ENCODE peak calls at places on chromosome 1, in four cellular contexts. C is stomach, P is mesenchymal stem cell, H is endodermal cell. U is an unnamed sample.

GRCh38 chr1:205939690-205940330 is 3.4 kb downstream of the SLC26A9 start:
- DNase-seq in C (peak; percentile 68), P (no peak), H (peak; percentile 93), U (no peak)

GRCh38 chr1:113226118-113226517 is 153.1 kb downstream of the LRIG2 start:
- DNase-seq in C (no peak), P (no peak), H (no peak), U (no peak)

GRCh38 chr1:179031855-179032513 is 6.3 kb downstream of the FAM20B start:
- DNase-seq in C (no peak), P (peak; percentile 40), H (no peak), U (no peak)

GRCh38 chr1:222171005-222171404 is 376.9 kb downstream of the HHIPL2 start:
- DNase-seq in C (no peak), P (peak; percentile 58), H (peak; percentile 57), U (no peak)

GRCh38 chr1:57281324-57281723 is 142.5 kb downstream of the DAB1 start:
- DNase-seq in C (no peak), P (no peak), H (no peak), U (no peak)

GRCh38 chr1:243503155-243503554 is 247.3 kb downstream of the SDCCAG8 start:
- DNase-seq in C (no peak), P (no peak), H (no peak), U (no peak)

GRCh38 chr1:119006406-119007279 is 18.5 kb upstream of the TBX15 start:
- DNase-seq in C (no peak), P (no peak), H (peak; percentile 61), U (no peak)

GRCh38 chr1:206633708-206634121 is 1.6 kb upstream of the DYRK3 start:
- DNase-seq in C (no peak), P (peak; percentile 97), H (peak; percentile 52), U (no peak)

GRCh38 chr1:119046429-119047039 is 58.4 kb upstream of the TBX15 start:
- DNase-seq in C (no peak), P (no peak), H (no peak), U (no peak)

GRCh38 chr1:12067900-12068821 is 5.1 kb downstream of the TNFRSF8 start:
- DNase-seq in C (no peak), P (peak; percentile 65), H (peak; percentile 90), U (no peak)

GRCh38 chr1:110390692-110391232 is at the start of gene SLC16A4:
- DNase-seq in C (no peak), P (peak; percentile 58), H (peak; percentile 57), U (no peak)

GRCh38 chr1:56627636-56628039 is 17.5 kb upstream of the PRKAA2 start:
- DNase-seq in C (no peak), P (peak; percentile 86), H (no peak), U (no peak)

GRCh38 chr1:190560161-190560681 is 82.6 kb upstream of the BRINP3 start:
- DNase-seq in C (no peak), P (no peak), H (no peak), U (no peak)

GRCh38 chr1:160759740-160760139 is 20.7 kb downstream of the SLAMF7 start:
- DNase-seq in C (no peak), P (no peak), H (no peak), U (no peak)

GRCh38 chr1:44220755-44221154 is 7.5 kb downstream of the DMAP1 start:
- DNase-seq in C (no peak), P (no peak), H (no peak), U (no peak)

GRCh38 chr1:44219301-44219626 is 6.0 kb downstream of the DMAP1 start:
- DNase-seq in C (no peak), P (no peak), H (no peak), U (no peak)

GRCh38 chr1:44218503-44219300 is 5.4 kb downstream of the DMAP1 start:
- DNase-seq in C (no peak), P (no peak), H (no peak), U (no peak)

GRCh38 chr1:44220001-44220751 is 6.9 kb downstream of the DMAP1 start:
- DNase-seq in C (no peak), P (peak; percentile 92), H (no peak), U (no peak)

DNA sequence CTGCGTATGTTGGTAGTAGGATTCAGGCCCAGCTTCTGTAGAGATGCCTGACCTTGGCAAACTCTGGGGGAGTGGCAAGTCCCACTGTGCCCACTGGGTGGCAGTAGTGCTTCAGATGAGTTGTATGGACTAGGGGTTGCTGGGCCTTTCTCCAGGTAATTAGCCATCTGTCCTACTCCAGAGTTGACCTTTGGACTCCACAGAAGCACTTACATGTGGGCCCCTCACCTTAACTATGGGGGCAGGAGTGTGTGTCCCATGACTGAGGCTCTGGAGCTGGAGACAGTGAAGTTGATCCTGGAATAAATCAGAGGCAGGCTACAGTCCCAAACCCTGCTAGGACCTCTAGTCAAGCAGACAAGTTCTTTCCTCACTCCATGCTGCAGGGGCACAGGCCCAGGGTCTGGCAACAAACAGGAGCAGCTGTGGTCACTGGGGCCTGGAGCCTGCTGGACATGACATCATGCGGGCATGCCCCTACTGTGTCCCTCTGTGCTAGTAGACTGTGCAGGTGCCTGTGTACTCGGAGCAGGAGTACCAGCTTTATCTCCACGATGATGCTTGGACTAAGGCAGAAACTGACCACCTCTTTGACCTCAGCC is 4.6 kb downstream of the DMAP1 start:
- DNase-seq in C (peak; percentile 82), P (peak; percentile 70), H (peak; percentile 97), U (peak; percentile 56)
- H3K27ac ChIP-seq in C (no peak overlapping the region), P (peak overlapping the region; percentile 9), H (no peak overlapping the region), U (no peak overlapping the region)

GRCh38 chr1:248630551-248630950 is 4.3 kb downstream of the OR2T11 start:
- DNase-seq in C (no peak), P (no peak), H (no peak), U (no peak)
- H3K9me3 ChIP-seq in C (no peaks in the 10 kb centered on the region), P (no peaks in the 10 kb centered on the region), H (peaks cover 55% of the 10 kb centered on the region), U (no peaks in the 10 kb centered on the region)

GRCh38 chr1:166844791-166845190 is 5.5 kb downstream of the POGK start:
- DNase-seq in C (no peak), P (no peak), H (no peak), U (no peak)

GRCh38 chr1:166843322-166843721 is 4.0 kb downstream of the POGK start:
- DNase-seq in C (no peak), P (no peak), H (no peak), U (no peak)

GRCh38 chr1:166848193-166848592 is 8.9 kb downstream of the POGK start:
- DNase-seq in C (no peak), P (no peak), H (no peak), U (no peak)

GRCh38 chr1:166840309-166841302 is 1.3 kb downstream of the POGK start:
- DNase-seq in C (peak; percentile 67), P (peak; percentile 68), H (peak; percentile 58), U (no peak)

GRCh38 chr1:166843769-166844596 is 4.7 kb downstream of the POGK start:
- DNase-seq in C (peak; percentile 44), P (peak; percentile 70), H (no peak), U (no peak)
- H3K27ac ChIP-seq in C (peak overlapping the region; percentile 47), P (no peak overlapping the region), H (no peak overlapping the region), U (no peak overlapping the region)

GRCh38 chr1:2830761-2831425 is 29.4 kb upstream of the TTC34 start:
- DNase-seq in C (no peak), P (no peak), H (no peak), U (no peak)

GRCh38 chr1:2832506-2833453 is 31.3 kb upstream of the TTC34 start:
- DNase-seq in C (no peak), P (no peak), H (no peak), U (no peak)

GRCh38 chr1:2828586-2829250 is 27.2 kb upstream of the TTC34 start:
- DNase-seq in C (no peak), P (no peak), H (no peak), U (no peak)

GRCh38 chr1:2831596-2832212 is 30.2 kb upstream of the TTC34 start:
- DNase-seq in C (no peak), P (no peak), H (no peak), U (no peak)

GRCh38 chr1:2829846-2830615 is 28.5 kb upstream of the TTC34 start:
- DNase-seq in C (no peak), P (no peak), H (no peak), U (no peak)
- H3K9me3 ChIP-seq in C (peaks cover 28% of the 10 kb centered on the region), P (peaks cover 18% of the 10 kb centered on the region), H (peaks cover 30% of the 10 kb centered on the region), U (peaks cover 5% of the 10 kb centered on the region)

GRCh38 chr1:36425791-36426190 is 24.5 kb downstream of the OSCP1 start:
- DNase-seq in C (no peak), P (no peak), H (no peak), U (no peak)
- H3K27ac ChIP-seq in C (no peak overlapping the region), P (no peak overlapping the region), H (no peak overlapping the region), U (no peak overlapping the region)

U was measured in CD4-positive, alpha-beta T cell.